ENCODE peak calls at places on chromosomes 3 and 15, in seven cellular contexts. A is sigmoid colon, J is stomach, U is transverse colon, G is HepG2, P is H1, Y is GM12878. K is an unnamed sample.

GRCh38 chr3:137360531-137361201 is 402.9 kb downstream of the IL20RB start:
- DNase-seq in A (no peak), J (no peak), U (no peak), G (no peak), P (no peak), Y (no peak), K (no peak)

GRCh38 chr3:10926831-10927521 is 65.6 kb upstream of the SLC6A1 start:
- DNase-seq in A (no peak), J (no peak), U (no peak), G (no peak), P (no peak), Y (no peak), K (no peak)

GRCh38 chr15:77775851-77776250 is 143.1 kb upstream of the LINGO1 start:
- DNase-seq in A (no peak), J (no peak), U (no peak), G (no peak), P (no peak), Y (no peak), K (no peak)

GRCh38 chr3:71587958-71588357 is 4.4 kb upstream of the FOXP1 start:
- DNase-seq in A (no peak), J (no peak), U (no peak), G (no peak), P (no peak), Y (no peak), K (no peak)

GRCh38 chr15:80523746-80524145 is 119.6 kb downstream of the ARNT2 start:
- DNase-seq in A (no peak), J (no peak), U (no peak), G (no peak), P (no peak), Y (no peak), K (no peak)

GRCh38 chr3:59142581-59142980 is 92.8 kb upstream of the CFAP20DC start:
- DNase-seq in A (no peak), J (no peak), U (no peak), G (no peak), P (no peak), Y (no peak), K (no peak)

GRCh38 chr3:126261037-126261436 is 80.7 kb upstream of the ALDH1L1 start:
- DNase-seq in A (peak; percentile 92), J (peak; percentile 53), U (peak; percentile 59), G (peak; percentile 62), P (no peak), Y (no peak), K (peak; percentile 96)

GRCh38 chr3:55492976-55493375 is 5.9 kb upstream of the WNT5A start:
- DNase-seq in A (no peak), J (no peak), U (no peak), G (no peak), P (no peak), Y (no peak), K (no peak)

GRCh38 chr3:64685800-64686445 is 1.9 kb downstream of the ADAMTS9 start:
- DNase-seq in A (peak; percentile 99), J (peak; percentile 84), U (peak; percentile 89), G (peak; percentile 13), P (no peak), Y (no peak), K (peak; percentile 96)

GRCh38 chr3:131922356-131922755 is 112.5 kb downstream of the CPNE4 start:
- DNase-seq in A (no peak), J (no peak), U (no peak), G (no peak), P (no peak), Y (no peak), K (no peak)

GRCh38 chr3:177358968-177359600 is 161.8 kb upstream of the TBL1XR1 start:
- DNase-seq in A (peak; percentile 75), J (peak; percentile 41), U (peak; percentile 82), G (no peak), P (no peak), Y (no peak), K (no peak)

GRCh38 chr3:98914210-98915080 is 12.9 kb upstream of the DCBLD2 start:
- DNase-seq in A (no peak), J (no peak), U (no peak), G (peak; percentile 85), P (no peak), Y (no peak), K (no peak)

GRCh38 chr3:132134611-132135010 is 99.8 kb upstream of the CPNE4 start:
- DNase-seq in A (no peak), J (no peak), U (no peak), G (no peak), P (no peak), Y (no peak), K (no peak)

GRCh38 chr15:57462391-57462790 is 86.1 kb downstream of the CGNL1 start:
- DNase-seq in A (no peak), J (no peak), U (no peak), G (no peak), P (no peak), Y (no peak), K (no peak)

GRCh38 chr15:70826634-70827033 is 27.3 kb downstream of the LARP6 start:
- DNase-seq in A (peak; percentile 80), J (no peak), U (peak; percentile 24), G (peak; percentile 27), P (no peak), Y (no peak), K (peak; percentile 92)

GRCh38 chr3:197516517-197516889 is 39.3 kb downstream of the BDH1 start:
- DNase-seq in A (no peak), J (peak; percentile 43), U (no peak), G (peak; percentile 78), P (no peak), Y (no peak), K (no peak)

GRCh38 chr3:32817195-32817560 is 619 bp upstream of the TRIM71 start:
- DNase-seq in A (no peak), J (no peak), U (no peak), G (no peak), P (no peak), Y (no peak), K (no peak)

GRCh38 chr3:55547086-55547666 is 60.1 kb upstream of the WNT5A start:
- DNase-seq in A (no peak), J (no peak), U (no peak), G (no peak), P (no peak), Y (no peak), K (no peak)

GRCh38 chr15:81480645-81481053 is 106.6 kb upstream of the TMC3 start:
- DNase-seq in A (no peak), J (no peak), U (no peak), G (peak; percentile 31), P (no peak), Y (peak; percentile 11), K (no peak)

GRCh38 chr3:126023390-126023789 is 54.4 kb downstream of the ROPN1B start:
- DNase-seq in A (no peak), J (no peak), U (no peak), G (no peak), P (no peak), Y (no peak), K (no peak)

GRCh38 chr15:69593488-69593887 is 140.9 kb downstream of the RPLP1 start:
- DNase-seq in A (no peak), J (no peak), U (no peak), G (no peak), P (no peak), Y (no peak), K (no peak)

GRCh38 chr3:85342915-85343314 is 384.1 kb downstream of the CADM2 start:
- DNase-seq in A (no peak), J (no peak), U (no peak), G (peak; percentile 3), P (no peak), Y (no peak), K (no peak)

GRCh38 chr3:192850501-192850981 is 67.1 kb downstream of the MB21D2 start:
- DNase-seq in A (no peak), J (peak; percentile 45), U (peak; percentile 70), G (peak; percentile 47), P (no peak), Y (peak; percentile 69), K (no peak)

DNA sequence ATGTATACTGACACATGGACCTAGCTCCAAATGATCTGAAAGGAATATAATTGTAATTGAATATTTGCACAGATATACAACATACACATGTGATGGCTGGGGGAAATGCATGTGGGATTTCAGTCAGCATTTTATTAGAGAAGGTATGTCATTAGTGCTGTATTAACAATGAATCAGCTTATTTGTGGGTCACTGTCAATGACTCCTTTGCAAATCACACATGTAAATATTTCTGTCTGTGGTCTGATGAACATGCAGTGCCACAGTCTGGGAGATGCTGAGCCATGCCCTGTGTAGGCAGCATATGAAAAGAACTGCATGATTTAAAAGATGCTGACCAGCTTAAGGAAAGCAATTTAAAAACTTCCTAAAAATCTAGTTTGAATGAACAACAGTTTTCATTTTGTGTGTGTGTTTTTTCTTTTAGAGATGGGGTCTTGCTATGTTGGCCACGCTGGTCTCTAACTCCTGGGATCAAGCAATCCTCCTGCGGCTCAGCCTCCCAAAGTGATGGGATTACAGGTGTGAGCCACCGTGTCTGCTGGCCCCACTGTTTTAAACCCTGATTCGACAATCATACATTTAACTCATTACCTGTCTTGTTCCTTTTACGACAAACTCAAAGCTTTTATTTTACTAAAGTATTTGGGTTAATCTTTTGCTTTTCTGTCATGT is 808 bp upstream of the B3GNT5 start:
- DNase-seq in A (peak; percentile 44), J (no peak), U (no peak), G (no peak), P (no peak), Y (no peak), K (no peak)
- TF ChIP-seq POLR2AphosphoS5 in A (no peak), J (no peak), U (no peak), G (no peak), P (no peak), Y (no peak), K (no peak)

GRCh38 chr3:150090006-150090405 is 119.3 kb upstream of the PFN2 start:
- DNase-seq in A (no peak), J (no peak), U (no peak), G (no peak), P (no peak), Y (no peak), K (no peak)

GRCh38 chr3:150091626-150092025 is 120.9 kb upstream of the PFN2 start:
- DNase-seq in A (no peak), J (no peak), U (no peak), G (no peak), P (no peak), Y (no peak), K (no peak)

GRCh38 chr3:150094150-150094932 is 123.6 kb upstream of the PFN2 start:
- DNase-seq in A (no peak), J (no peak), U (no peak), G (no peak), P (no peak), Y (no peak), K (no peak)

GRCh38 chr3:150090877-150091276 is 120.2 kb upstream of the PFN2 start:
- DNase-seq in A (no peak), J (no peak), U (no peak), G (no peak), P (no peak), Y (no peak), K (no peak)
- TF ChIP-seq EP300 in A (no peak), J (no peak), U (no peak), G (no peak), P (no peak), Y (no peak), K (no peak)

GRCh38 chr3:194137314-194138097 is 1.6 kb downstream of the HES1 start:
- DNase-seq in A (peak; percentile 88), J (peak; percentile 77), U (peak; percentile 74), G (peak; percentile 29), P (no peak), Y (no peak), K (no peak)
- TF ChIP-seq POLR2AphosphoS5 in A (no peak), J (no peak), U (peak; percentile 49), G (no peak), P (no peak), Y (no peak), K (peak; percentile 56)

DNA sequence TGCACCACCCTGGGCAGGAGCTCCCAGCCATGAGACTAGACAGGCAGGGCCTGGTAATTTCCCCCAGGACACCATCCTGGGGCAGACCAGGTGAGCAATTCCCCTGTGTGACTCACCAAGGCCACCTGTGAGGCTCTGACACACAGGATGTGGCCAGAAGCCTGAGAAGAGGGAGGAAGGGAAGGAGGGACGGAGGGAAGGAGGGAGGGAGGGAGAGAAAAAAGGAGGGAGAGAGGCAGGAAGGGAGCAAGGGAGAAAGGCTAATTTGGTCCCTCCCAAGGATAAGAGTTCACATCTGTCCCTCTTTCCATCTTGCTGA is 25.9 kb downstream of the WNT7A start:
- DNase-seq in A (no peak), J (no peak), U (no peak), G (no peak), P (no peak), Y (no peak), K (no peak)
- TF ChIP-seq EP300 in A (no peak), J (no peak), U (no peak), G (no peak), P (no peak), Y (no peak), K (no peak)

K was measured in esophagus muscularis mucosa.